ENCODE peak calls at places on chromosomes 6 and 20, in four cellular contexts. M is H1, S is HepG2, V is K562. H is an unnamed sample.

GRCh38 chr20:44118185-44119034 is 68.6 kb downstream of the JPH2 start:
- DNase-seq in M (no peak), S (no peak), V (no peak), H (no peak)

GRCh38 chr6:120632975-120633374 is 701.3 kb downstream of the TBC1D32 start:
- DNase-seq in M (no peak), S (no peak), V (no peak), H (no peak)

GRCh38 chr6:105993769-105994521 is 92.2 kb upstream of the PRDM1 start:
- DNase-seq in M (peak), S (no peak), V (no peak), H (no peak)

GRCh38 chr20:47789081-47789998 is 4.1 kb upstream of the SULF2 start:
- DNase-seq in M (no peak), S (no peak), V (no peak), H (no peak)

GRCh38 chr6:83824388-83824801 is 28.8 kb upstream of the RIPPLY2 start:
- DNase-seq in M (no peak), S (no peak), V (no peak), H (no peak)

GRCh38 chr20:31440012-31440659 is at the start of gene DEFB123:
- DNase-seq in M (no peak), S (no peak), V (peak), H (no peak)

GRCh38 chr20:62020935-62021701 is 44.6 kb downstream of the TAF4 start:
- DNase-seq in M (no peak), S (no peak), V (no peak), H (no peak)

GRCh38 chr6:45423901-45424627 is 46.3 kb upstream of the SUPT3H start:
- DNase-seq in M (peak), S (no peak), V (no peak), H (no peak)

GRCh38 chr20:37519508-37520416 is 1.3 kb upstream of the NNAT start:
- DNase-seq in M (peak), S (peak), V (peak), H (no peak)

GRCh38 chr6:15080895-15081294 is 165.0 kb upstream of the JARID2 start:
- DNase-seq in M (no peak), S (no peak), V (no peak), H (no peak)

GRCh38 chr6:27668442-27669275 is 195.8 kb upstream of the ZNF184 start:
- DNase-seq in M (peak), S (peak), V (peak), H (no peak)

GRCh38 chr20:57657537-57658446 is 37.6 kb upstream of the ZBP1 start:
- DNase-seq in M (peak), S (peak), V (no peak), H (no peak)
- TF ChIP-seq SRF in M (no peak), S (no peak), V (no peak), H (no peak)

DNA sequence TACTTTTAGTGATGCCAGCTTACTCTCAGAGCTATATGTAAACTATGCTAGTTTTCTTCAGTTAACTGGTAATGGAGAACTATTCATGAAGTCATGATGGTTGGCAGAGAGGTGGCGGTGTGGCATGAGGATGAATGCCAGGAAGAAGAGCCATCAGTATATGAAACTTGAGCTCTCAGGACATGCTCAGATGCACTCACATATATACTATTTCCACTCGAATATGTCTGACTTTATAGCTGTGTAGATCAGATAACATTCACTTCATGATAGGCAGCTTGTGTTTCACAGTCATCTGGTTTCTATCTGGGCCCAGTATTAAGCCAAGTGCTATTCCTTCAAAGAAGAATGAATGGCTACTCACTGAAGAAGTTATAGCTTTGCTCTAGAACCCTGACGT is 46.2 kb upstream of the CEP85L start:
- DNase-seq in M (no peak), S (no peak), V (no peak), H (no peak)
- TF ChIP-seq HDAC6 in M (no peak), S (no peak), V (no peak), H (no peak)

GRCh38 chr6:158040051-158040803 is 58.6 kb downstream of the SYNJ2 start:
- DNase-seq in M (no peak), S (peak), V (peak), H (peak)

GRCh38 chr6:158040804-158041347 is 59.2 kb downstream of the SYNJ2 start:
- DNase-seq in M (no peak), S (no peak), V (no peak), H (no peak)

GRCh38 chr6:158042245-158042798 is 60.7 kb downstream of the SYNJ2 start:
- DNase-seq in M (no peak), S (peak), V (peak), H (no peak)

GRCh38 chr6:158041788-158042187 is 60.1 kb downstream of the SYNJ2 start:
- DNase-seq in M (no peak), S (no peak), V (no peak), H (no peak)

DNA sequence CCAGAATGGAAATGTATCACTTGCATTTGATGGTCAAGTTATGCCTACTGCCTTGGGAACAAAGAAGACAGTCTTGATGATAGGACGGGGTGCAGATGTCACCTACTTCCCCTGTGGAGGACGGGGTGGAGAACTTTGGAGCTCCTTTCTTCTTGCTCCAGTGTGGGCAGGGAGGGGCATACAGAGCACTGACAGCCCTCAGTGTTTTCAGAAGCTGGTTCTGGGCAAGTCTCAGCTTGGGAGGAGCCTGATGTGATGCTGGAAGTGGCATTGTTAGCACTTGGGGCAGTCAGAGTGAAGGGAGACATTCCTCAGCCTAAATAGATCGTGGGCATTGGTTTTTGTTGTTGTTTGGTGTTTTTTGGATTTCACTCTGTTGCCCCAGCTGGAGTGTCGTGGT is 59.7 kb downstream of the SYNJ2 start:
- DNase-seq in M (no peak), S (no peak), V (no peak), H (no peak)
- TF ChIP-seq SRF in M (no peak), S (no peak), V (no peak), H (no peak)

GRCh38 chr20:59804347-59804746 is 129.1 kb downstream of the SYCP2 start:
- DNase-seq in M (no peak), S (no peak), V (no peak), H (no peak)
- TF ChIP-seq HDAC6 in M (no peak), S (no peak), V (no peak), H (no peak)

GRCh38 chr6:71205336-71205956 is 83.2 kb upstream of the OGFRL1 start:
- DNase-seq in M (no peak), S (no peak), V (no peak), H (no peak)
- TF ChIP-seq SRF in M (no peak), S (no peak), V (no peak), H (no peak)

GRCh38 chr20:49133571-49133970 is 54.6 kb downstream of the STAU1 start:
- DNase-seq in M (no peak), S (no peak), V (no peak), H (no peak)

GRCh38 chr20:49138431-49138830 is 49.7 kb downstream of the STAU1 start:
- DNase-seq in M (no peak), S (no peak), V (no peak), H (no peak)

GRCh38 chr20:49136817-49137571 is 51.1 kb downstream of the STAU1 start:
- DNase-seq in M (no peak), S (peak), V (no peak), H (no peak)

GRCh38 chr20:49132995-49133451 is 55.1 kb downstream of the STAU1 start:
- DNase-seq in M (no peak), S (peak), V (peak), H (peak)
- TF ChIP-seq HDAC6 in M (no peak), S (no peak), V (no peak), H (no peak)

GRCh38 chr6:40336296-40336695 is 250.9 kb downstream of the LRFN2 start:
- DNase-seq in M (no peak), S (no peak), V (no peak), H (no peak)

GRCh38 chr6:40340196-40340595 is 247.0 kb downstream of the LRFN2 start:
- DNase-seq in M (no peak), S (no peak), V (no peak), H (no peak)

GRCh38 chr6:40334496-40334895 is 252.7 kb downstream of the LRFN2 start:
- DNase-seq in M (no peak), S (no peak), V (no peak), H (no peak)

GRCh38 chr6:40338306-40338705 is 248.9 kb downstream of the LRFN2 start:
- DNase-seq in M (no peak), S (no peak), V (no peak), H (no peak)

DNA sequence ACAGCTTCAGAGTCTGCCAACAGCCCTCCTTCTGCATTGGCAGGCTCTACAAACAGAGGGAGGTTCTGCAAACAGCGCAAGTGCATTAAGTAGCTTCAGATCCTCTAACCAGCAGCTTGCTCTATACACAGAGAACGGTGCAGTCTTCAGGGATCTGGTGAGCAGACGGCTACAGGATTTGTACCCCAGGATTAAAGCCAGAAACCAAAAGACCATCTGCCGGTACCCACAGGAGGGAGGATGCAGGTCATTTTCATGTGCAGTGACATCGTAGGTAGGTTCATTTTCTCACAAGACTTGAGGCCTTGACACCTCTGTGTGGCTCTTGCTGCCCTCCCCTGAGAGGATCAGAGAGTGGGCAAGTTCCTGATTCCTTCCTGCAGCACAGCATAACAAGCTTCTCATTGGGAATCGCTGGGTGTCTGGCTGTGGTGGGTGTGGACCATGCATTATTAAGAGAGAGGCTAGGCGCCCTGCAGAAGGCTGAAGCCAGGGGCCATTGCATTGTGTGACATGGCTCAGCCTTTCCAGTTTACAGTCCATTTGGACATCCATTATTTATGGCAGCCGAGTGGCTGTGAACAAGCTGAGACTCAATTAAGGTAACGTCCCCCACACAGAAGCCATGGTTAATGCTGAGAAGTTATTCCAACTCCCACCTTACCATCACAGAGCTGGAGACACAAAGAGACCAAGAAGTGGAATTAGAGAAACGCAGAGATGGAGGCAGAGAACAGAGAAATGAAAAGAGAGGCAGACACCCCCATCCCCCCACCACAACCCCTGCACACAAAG is 250.0 kb downstream of the LRFN2 start:
- DNase-seq in M (no peak), S (no peak), V (no peak), H (no peak)
- TF ChIP-seq SRF in M (no peak), S (no peak), V (no peak), H (no peak)